ENCODE peak calls at places on chromosomes 7 and 10, in four cellular contexts. C is Peyer's patch, W is HCT116, A is tibial artery. D is an unnamed sample. For H3K27me3, the result is how much of the 10 kb centered on the place peaks cover.

GRCh38 chr7:155769701-155770100 is 42.6 kb downstream of the SHH start:
- DNase-seq in C (no peak), W (no peak), A (no peak), D (no peak)

GRCh38 chr10:76133597-76134255 is 702.3 kb downstream of the LRMDA start:
- DNase-seq in C (no peak), W (no peak), A (no peak), D (no peak)

GRCh38 chr7:112286294-112287086 is 80.0 kb downstream of the ZNF277 start:
- DNase-seq in C (no peak), W (no peak), A (no peak), D (no peak)

GRCh38 chr7:91353923-91354322 is 89.7 kb downstream of the FZD1 start:
- DNase-seq in C (no peak), W (no peak), A (no peak), D (no peak)

GRCh38 chr7:44712012-44712411 is 36.6 kb upstream of the ZMIZ2 start:
- DNase-seq in C (no peak), W (no peak), A (no peak), D (no peak)

GRCh38 chr10:48800283-48800675 is 115.6 kb downstream of the WDFY4 start:
- DNase-seq in C (no peak), W (no peak), A (no peak), D (no peak)

GRCh38 chr10:128540806-128541739 is 414.9 kb upstream of the MKI67 start:
- DNase-seq in C (no peak), W (no peak), A (no peak), D (no peak)

GRCh38 chr7:132800522-132800921 is 224.3 kb upstream of the PLXNA4 start:
- DNase-seq in C (no peak), W (no peak), A (no peak), D (no peak)

GRCh38 chr7:17036584-17036983 is 154.8 kb upstream of the AGR3 start:
- DNase-seq in C (no peak), W (no peak), A (no peak), D (no peak)

GRCh38 chr7:75623390-75624133 is 115.2 kb downstream of the HIP1 start:
- DNase-seq in C (no peak), W (no peak), A (no peak), D (peak)

GRCh38 chr7:151039850-151040548 is 8.3 kb upstream of the ASIC3 start:
- DNase-seq in C (no peak), W (no peak), A (no peak), D (no peak)

GRCh38 chr10:34999532-34999931 is 90.6 kb downstream of the CUL2 start:
- DNase-seq in C (no peak), W (no peak), A (no peak), D (no peak)

GRCh38 chr10:31602541-31603244 is 283.7 kb downstream of the ZEB1 start:
- DNase-seq in C (peak), W (no peak), A (peak), D (peak)

GRCh38 chr10:110680473-110681020 is 36.4 kb downstream of the RBM20 start:
- DNase-seq in C (no peak), W (no peak), A (no peak), D (no peak)

GRCh38 chr10:22325272-22325947 is 4.5 kb downstream of the BMI1 start:
- DNase-seq in C (peak), W (no peak), A (peak), D (peak)

GRCh38 chr10:25498645-25499044 is 323.8 kb downstream of the GPR158 start:
- DNase-seq in C (no peak), W (no peak), A (no peak), D (no peak)

GRCh38 chr7:112594397-112594796 is 113.6 kb downstream of the LSMEM1 start:
- DNase-seq in C (no peak), W (no peak), A (no peak), D (no peak)

GRCh38 chr10:79087721-79088120 is 19.0 kb downstream of the ZMIZ1 start:
- DNase-seq in C (no peak), W (no peak), A (no peak), D (no peak)

GRCh38 chr7:100865372-100865911 is 1.7 kb upstream of the TRIP6 start:
- DNase-seq in C (no peak), W (peak), A (no peak), D (no peak)

GRCh38 chr7:158246960-158247673 is 340.5 kb downstream of the PTPRN2 start:
- DNase-seq in C (no peak), W (no peak), A (no peak), D (peak)

GRCh38 chr10:61898435-61898778 is 3.1 kb upstream of the ARID5B start:
- DNase-seq in C (no peak), W (no peak), A (no peak), D (no peak)

GRCh38 chr10:25036381-25036780 is 20.0 kb downstream of the THNSL1 start:
- DNase-seq in C (no peak), W (no peak), A (no peak), D (no peak)

GRCh38 chr7:51314041-51314440 is 2.6 kb downstream of the COBL start:
- DNase-seq in C (no peak), W (no peak), A (no peak), D (no peak)

GRCh38 chr7:46885167-46885566 is 696.7 kb downstream of the TNS3 start:
- DNase-seq in C (no peak), W (no peak), A (no peak), D (no peak)

GRCh38 chr7:131908719-131909118 is 352.3 kb upstream of the PODXL start:
- DNase-seq in C (no peak), W (no peak), A (no peak), D (no peak)

GRCh38 chr7:354597-355470 is 64.9 kb downstream of the FOXL3 start:
- DNase-seq in C (no peak), W (no peak), A (no peak), D (no peak)

GRCh38 chr7:94912085-94912484 is 4.7 kb downstream of the PPP1R9A start:
- DNase-seq in C (no peak), W (no peak), A (no peak), D (no peak)

GRCh38 chr10:26318672-26319071 is 102.1 kb downstream of the GAD2 start:
- DNase-seq in C (no peak), W (no peak), A (no peak), D (no peak)

GRCh38 chr7:2629740-2630681 is 1.8 kb upstream of the TTYH3 start:
- DNase-seq in C (peak), W (no peak), A (no peak), D (no peak)

GRCh38 chr7:455110-455928 is 64.3 kb downstream of the PDGFA start:
- DNase-seq in C (no peak), W (no peak), A (no peak), D (peak)

GRCh38 chr7:55504093-55504859 is 68.0 kb downstream of the VOPP1 start:
- DNase-seq in C (peak), W (no peak), A (no peak), D (no peak)

GRCh38 chr10:127694580-127695193 is 42.3 kb upstream of the FOXI2 start:
- DNase-seq in C (no peak), W (peak), A (no peak), D (no peak)

GRCh38 chr7:130887182-130888016 is 153.4 kb upstream of the KLF14 start:
- DNase-seq in C (no peak), W (peak), A (no peak), D (no peak)

GRCh38 chr10:113764598-113764997 is 13.1 kb downstream of the PLEKHS1 start:
- DNase-seq in C (no peak), W (no peak), A (no peak), D (no peak)

GRCh38 chr10:102656026-102656425 is 11.7 kb downstream of the TRIM8 start:
- DNase-seq in C (no peak), W (no peak), A (no peak), D (no peak)

DNA sequence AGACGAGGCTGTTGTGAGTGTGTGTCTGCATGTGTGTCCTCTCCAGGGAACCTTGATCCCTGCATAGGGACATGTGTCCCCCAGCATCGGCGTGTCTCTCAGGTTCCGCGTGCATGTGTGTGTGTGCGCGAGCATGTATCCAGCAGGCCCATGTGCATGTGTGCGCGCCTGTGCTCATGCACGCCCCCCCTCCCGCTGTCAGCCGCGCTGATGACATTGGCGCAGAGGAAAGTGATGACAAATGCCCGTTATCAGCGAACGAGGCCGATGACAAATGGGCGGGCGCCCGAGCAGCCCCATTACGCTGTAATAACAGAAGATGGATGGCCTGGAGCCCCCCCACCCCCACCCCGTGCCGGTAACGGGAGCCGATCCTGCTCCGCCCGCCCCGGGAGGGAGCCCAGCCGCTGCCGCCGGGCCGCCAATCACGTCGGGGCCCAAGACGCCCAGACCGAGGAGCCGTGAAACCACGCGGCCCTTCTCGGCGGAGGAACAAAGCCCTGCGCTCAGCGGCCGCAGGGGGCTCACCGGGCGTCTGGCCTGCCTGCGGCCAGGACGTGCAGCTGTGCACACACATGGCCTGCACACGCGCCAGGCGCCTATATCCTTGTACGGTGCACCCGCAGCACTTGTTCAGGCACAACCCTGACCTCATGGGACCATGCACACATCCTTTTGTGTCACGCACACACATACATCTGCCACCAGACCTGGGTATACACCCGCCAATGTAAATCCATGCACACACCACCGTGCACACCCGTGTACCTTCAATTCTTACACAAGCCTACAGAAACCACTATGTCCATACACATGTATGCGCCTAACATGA is 21.5 kb downstream of the POLL start:
- DNase-seq in C (peak), W (no peak), A (peak), D (peak)
- H3K27me3 ChIP-seq in C (under half), W (under half), A (half or more), D (under half)

GRCh38 chr10:99234739-99235468 is 748 bp downstream of the HPSE2 start:
- DNase-seq in C (no peak), W (no peak), A (no peak), D (no peak)
- H3K27me3 ChIP-seq in C (under half), W (under half), A (under half), D (under half)

GRCh38 chr10:7409045-7409731 is 1.6 kb downstream of the SFMBT2 start:
- DNase-seq in C (peak), W (no peak), A (no peak), D (no peak)
- H3K27me3 ChIP-seq in C (under half), W (under half), A (half or more), D (under half)

DNA sequence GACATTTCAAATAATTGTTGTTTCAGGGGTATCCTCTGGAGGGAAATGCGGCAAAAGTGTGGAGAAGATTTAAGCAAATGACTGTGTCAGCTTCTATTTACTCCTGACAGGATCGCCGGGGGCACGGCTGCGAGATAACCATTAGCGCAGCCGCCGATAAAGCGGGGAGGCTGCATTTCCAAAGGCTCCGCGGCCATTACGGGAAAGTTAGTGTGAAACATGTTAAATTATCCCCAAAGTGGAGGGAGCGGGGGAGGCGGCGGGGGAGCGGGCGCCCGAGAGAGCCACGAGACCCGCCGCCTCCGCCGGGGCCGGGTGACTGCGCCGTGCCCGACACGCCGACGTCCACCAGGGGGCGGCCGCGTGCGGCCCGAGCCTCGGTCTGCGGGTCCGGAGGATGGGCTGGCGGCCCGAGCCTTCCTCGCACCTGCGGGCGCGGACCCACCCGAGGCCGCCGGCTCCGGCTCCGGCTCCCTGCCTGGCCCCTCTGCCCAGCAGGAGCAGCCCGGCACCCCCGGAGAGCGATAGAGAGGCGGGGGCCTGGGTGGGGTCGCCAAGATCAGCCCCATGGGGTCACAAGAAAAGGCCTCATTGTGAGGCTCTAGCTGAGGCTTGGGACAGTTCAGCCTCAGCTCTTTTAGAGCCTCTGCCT is 74.4 kb upstream of the PAX2 start:
- DNase-seq in C (peak), W (no peak), A (no peak), D (no peak)
- H3K27me3 ChIP-seq in C (under half), W (under half), A (half or more), D (under half)

GRCh38 chr7:98628418-98628817 is 11.3 kb downstream of the NPTX2 start:
- DNase-seq in C (no peak), W (no peak), A (no peak), D (no peak)
- H3K27me3 ChIP-seq in C (under half), W (under half), A (under half), D (under half)

D was measured in aorta.